ENCODE peak calls at places on chromosomes 6 and 20, in seven cellular contexts. One of them, this sample, is unnamed.

GRCh38 chr6:56794421-56794820 is 151.7 kb upstream of the DST start:
- DNase-seq in MM.1S: peak; percentile 30
- DNase-seq in GM04503: no peak
- DNase-seq in ACHN: no peak
- DNase-seq in iris pigment epithelial cell: no peak
- DNase-seq in GM03348: no peak
- DNase-seq in GM13977: no peak
- DNase-seq in this sample: peak; percentile 29

GRCh38 chr6:94071835-94072234 is 652.5 kb upstream of the EPHA7 start:
- DNase-seq in GM04503: no peak
- DNase-seq in MM.1S: peak; percentile 42
- DNase-seq in iris pigment epithelial cell: peak; percentile 1
- DNase-seq in GM03348: no peak
- DNase-seq in ACHN: peak; percentile 48
- DNase-seq in GM13977: no peak
- DNase-seq in this sample: no peak

GRCh38 chr6:52526634-52527033 is 50.2 kb downstream of the TRAM2 start:
- DNase-seq in MM.1S: no peak
- DNase-seq in iris pigment epithelial cell: no peak
- DNase-seq in ACHN: no peak
- DNase-seq in GM03348: no peak
- DNase-seq in GM04503: no peak
- DNase-seq in GM13977: no peak
- DNase-seq in this sample: peak; percentile 10

GRCh38 chr6:72977114-72977513 is 248.2 kb downstream of the KHDC1L start:
- DNase-seq in GM03348: no peak
- DNase-seq in ACHN: no peak
- DNase-seq in MM.1S: no peak
- DNase-seq in iris pigment epithelial cell: peak; percentile 20
- DNase-seq in GM13977: peak; percentile 13
- DNase-seq in GM04503: no peak
- DNase-seq in this sample: no peak

GRCh38 chr20:16392346-16392745 is 180.9 kb downstream of the KIF16B start:
- DNase-seq in GM03348: no peak
- DNase-seq in iris pigment epithelial cell: no peak
- DNase-seq in GM04503: no peak
- DNase-seq in GM13977: peak; percentile 40
- DNase-seq in ACHN: no peak
- DNase-seq in MM.1S: no peak
- DNase-seq in this sample: no peak

GRCh38 chr20:31515775-31516107 is 1.5 kb downstream of the HM13 start:
- DNase-seq in GM04503: no peak
- DNase-seq in GM13977: no peak
- DNase-seq in ACHN: no peak
- DNase-seq in GM03348: no peak
- DNase-seq in MM.1S: peak; percentile 85
- DNase-seq in iris pigment epithelial cell: no peak
- DNase-seq in this sample: no peak

GRCh38 chr20:10125757-10126156 is 91.0 kb downstream of the ANKEF1 start:
- DNase-seq in iris pigment epithelial cell: peak; percentile 14
- DNase-seq in ACHN: no peak
- DNase-seq in GM04503: no peak
- DNase-seq in MM.1S: no peak
- DNase-seq in GM03348: no peak
- DNase-seq in GM13977: no peak
- DNase-seq in this sample: no peak

GRCh38 chr6:10276106-10276505 is 138.8 kb downstream of the TFAP2A start:
- DNase-seq in ACHN: peak; percentile 19
- DNase-seq in GM03348: peak; percentile 19
- DNase-seq in GM13977: no peak
- DNase-seq in GM04503: peak; percentile 33
- DNase-seq in iris pigment epithelial cell: peak; percentile 71
- DNase-seq in MM.1S: no peak
- DNase-seq in this sample: peak; percentile 29

GRCh38 chr6:51792273-51793030 is 295.0 kb downstream of the PKHD1 start:
- DNase-seq in iris pigment epithelial cell: no peak
- DNase-seq in GM04503: no peak
- DNase-seq in MM.1S: no peak
- DNase-seq in ACHN: no peak
- DNase-seq in GM03348: no peak
- DNase-seq in GM13977: no peak
- DNase-seq in this sample: no peak

GRCh38 chr6:40350193-40350941 is 236.8 kb downstream of the LRFN2 start:
- DNase-seq in GM03348: peak; percentile 0
- DNase-seq in ACHN: no peak
- DNase-seq in iris pigment epithelial cell: no peak
- DNase-seq in GM04503: no peak
- DNase-seq in GM13977: no peak
- DNase-seq in MM.1S: no peak
- DNase-seq in this sample: no peak

GRCh38 chr6:56840467-56841371 is 114.2 kb upstream of the BEND6 start:
- DNase-seq in ACHN: peak; percentile 78
- DNase-seq in iris pigment epithelial cell: peak; percentile 75
- DNase-seq in GM03348: peak; percentile 58
- DNase-seq in GM04503: peak; percentile 71
- DNase-seq in MM.1S: no peak
- DNase-seq in GM13977: no peak
- DNase-seq in this sample: peak; percentile 83

GRCh38 chr6:82875573-82876185 is 190.0 kb downstream of the UBE3D start:
- DNase-seq in GM04503: peak; percentile 39
- DNase-seq in iris pigment epithelial cell: peak; percentile 66
- DNase-seq in ACHN: peak; percentile 69
- DNase-seq in GM03348: peak; percentile 50
- DNase-seq in MM.1S: no peak
- DNase-seq in GM13977: no peak
- DNase-seq in this sample: peak; percentile 92

GRCh38 chr6:106805017-106805335 is 169.6 kb downstream of the CD24 start:
- DNase-seq in GM13977: no peak
- DNase-seq in MM.1S: no peak
- DNase-seq in iris pigment epithelial cell: no peak
- DNase-seq in GM04503: no peak
- DNase-seq in GM03348: no peak
- DNase-seq in ACHN: no peak
- DNase-seq in this sample: no peak

GRCh38 chr20:3935956-3936340 is 46.8 kb downstream of the PANK2 start:
- DNase-seq in GM03348: no peak
- DNase-seq in ACHN: no peak
- DNase-seq in MM.1S: no peak
- DNase-seq in GM04503: no peak
- DNase-seq in GM13977: no peak
- DNase-seq in iris pigment epithelial cell: no peak
- DNase-seq in this sample: peak; percentile 8

GRCh38 chr6:95117236-95117635 is 460.1 kb upstream of the MANEA start:
- DNase-seq in GM13977: no peak
- DNase-seq in GM04503: no peak
- DNase-seq in GM03348: no peak
- DNase-seq in ACHN: no peak
- DNase-seq in iris pigment epithelial cell: no peak
- DNase-seq in MM.1S: no peak
- DNase-seq in this sample: no peak

GRCh38 chr20:58883243-58883691 is 30.8 kb downstream of the GNAS start:
- DNase-seq in GM13977: no peak
- DNase-seq in MM.1S: no peak
- DNase-seq in ACHN: no peak
- DNase-seq in iris pigment epithelial cell: no peak
- DNase-seq in GM03348: peak; percentile 56
- DNase-seq in GM04503: no peak
- DNase-seq in this sample: no peak